ENCODE peak calls at places on chromosomes 16 and 17, in six cellular contexts. M is H9, F is IMR-90, D is neuronal stem cell, W is mesenchymal stem cell, U is H1. Q is an unnamed sample.

GRCh38 chr17:62824290-62825135 is 16.4 kb upstream of the MARCHF10 start:
- DNase-seq in M (peak; percentile 82), F (peak; percentile 95), D (peak; percentile 61), W (peak; percentile 93), U (no peak), Q (peak; percentile 96)

GRCh38 chr17:74842146-74842598 is 17.5 kb downstream of the GRIN2C start:
- DNase-seq in M (no peak), F (no peak), D (no peak), W (peak; percentile 33), U (no peak), Q (no peak)

GRCh38 chr16:65044861-65045260 is 77.0 kb downstream of the CDH11 start:
- DNase-seq in M (no peak), F (peak; percentile 92), D (no peak), W (peak; percentile 57), U (no peak), Q (no peak)

GRCh38 chr17:4161560-4162221 is 18.7 kb downstream of the CYB5D2 start:
- DNase-seq in M (no peak), F (no peak), D (no peak), W (no peak), U (no peak), Q (peak; percentile 95)

GRCh38 chr16:51968756-51969155 is 578.2 kb downstream of the TOX3 start:
- DNase-seq in M (no peak), F (peak; percentile 63), D (no peak), W (no peak), U (no peak), Q (no peak)

GRCh38 chr17:44787271-44787940 is 28.6 kb downstream of the ADAM11 start:
- DNase-seq in M (peak; percentile 35), F (no peak), D (no peak), W (no peak), U (no peak), Q (no peak)

GRCh38 chr17:18025596-18026407 is 13.2 kb downstream of the ATPAF2 start:
- DNase-seq in M (no peak), F (peak; percentile 59), D (no peak), W (peak; percentile 78), U (no peak), Q (peak; percentile 24)

GRCh38 chr16:4323071-4323844 is 7.4 kb downstream of the GLIS2 start:
- DNase-seq in M (no peak), F (no peak), D (no peak), W (no peak), U (no peak), Q (peak; percentile 37)

GRCh38 chr17:35575759-35576158 is 2.6 kb downstream of the PEX12 start:
- DNase-seq in M (no peak), F (no peak), D (no peak), W (no peak), U (no peak), Q (no peak)

GRCh38 chr16:64121473-64121872 is 1000.4 kb downstream of the CDH11 start:
- DNase-seq in M (no peak), F (peak; percentile 64), D (no peak), W (peak; percentile 27), U (no peak), Q (no peak)

GRCh38 chr17:81207610-81208581 is 14.9 kb downstream of the CEP131 start:
- DNase-seq in M (no peak), F (no peak), D (no peak), W (no peak), U (no peak), Q (no peak)

GRCh38 chr16:48965391-48965790 is 316.2 kb downstream of the CBLN1 start:
- DNase-seq in M (no peak), F (peak; percentile 47), D (no peak), W (peak; percentile 50), U (no peak), Q (no peak)

GRCh38 chr17:19486351-19487008 is 47.2 kb upstream of the SLC47A1 start:
- DNase-seq in M (no peak), F (no peak), D (no peak), W (no peak), U (no peak), Q (no peak)

GRCh38 chr16:57134982-57135381 is 42.6 kb downstream of the CPNE2 start:
- DNase-seq in M (no peak), F (no peak), D (no peak), W (no peak), U (no peak), Q (no peak)

GRCh38 chr17:47698749-47699535 is 5.0 kb downstream of the TBKBP1 start:
- DNase-seq in M (peak; percentile 88), F (peak; percentile 29), D (peak; percentile 54), W (peak; percentile 53), U (peak; percentile 92), Q (peak; percentile 59)

GRCh38 chr17:47717845-47718621 is 15.0 kb upstream of the TBX21 start:
- DNase-seq in M (no peak), F (no peak), D (no peak), W (no peak), U (no peak), Q (no peak)

GRCh38 chr17:76139801-76140660 is 1.0 kb downstream of the FOXJ1 start:
- DNase-seq in M (peak; percentile 64), F (no peak), D (no peak), W (no peak), U (peak; percentile 73), Q (no peak)

GRCh38 chr17:14579716-14580115 is 278.8 kb downstream of the HS3ST3B1 start:
- DNase-seq in M (no peak), F (no peak), D (no peak), W (no peak), U (no peak), Q (no peak)

GRCh38 chr16:86836503-86837125 is 258.3 kb downstream of the FOXL1 start:
- DNase-seq in M (no peak), F (peak; percentile 93), D (no peak), W (peak; percentile 72), U (no peak), Q (peak; percentile 18)

GRCh38 chr16:56849690-56850680 is 15.0 kb upstream of the SLC12A3 start:
- DNase-seq in M (no peak), F (peak; percentile 38), D (no peak), W (no peak), U (no peak), Q (no peak)

DNA sequence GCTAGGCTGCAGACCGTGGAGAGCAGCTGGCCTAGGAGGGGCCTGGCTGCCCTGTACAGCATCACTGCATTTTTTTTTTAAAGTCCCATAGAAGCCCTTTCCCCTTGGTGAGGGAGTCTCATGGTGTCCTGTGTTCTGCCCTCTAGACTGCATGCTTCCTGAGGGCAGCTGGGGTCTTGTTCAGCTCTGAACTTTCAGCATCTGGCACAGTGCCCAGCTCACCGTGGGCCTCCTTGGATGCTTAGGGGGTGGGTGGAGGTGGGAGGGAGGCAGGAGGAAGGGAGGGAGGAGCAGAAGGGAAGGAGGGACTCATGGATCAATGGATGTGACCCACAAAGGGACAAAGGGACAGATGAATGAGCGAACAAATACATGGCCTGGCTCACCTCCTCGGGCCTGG is 63.4 kb upstream of the TMEM97 start:
- DNase-seq in M (no peak), F (no peak), D (no peak), W (no peak), U (no peak), Q (no peak)
- H3K14ac ChIP-seq in M (no peak overlapping the region), F (no peak overlapping the region), D (no peak overlapping the region), W (no peak overlapping the region), U (no peak overlapping the region), Q (peak overlapping the region; percentile 20)

DNA sequence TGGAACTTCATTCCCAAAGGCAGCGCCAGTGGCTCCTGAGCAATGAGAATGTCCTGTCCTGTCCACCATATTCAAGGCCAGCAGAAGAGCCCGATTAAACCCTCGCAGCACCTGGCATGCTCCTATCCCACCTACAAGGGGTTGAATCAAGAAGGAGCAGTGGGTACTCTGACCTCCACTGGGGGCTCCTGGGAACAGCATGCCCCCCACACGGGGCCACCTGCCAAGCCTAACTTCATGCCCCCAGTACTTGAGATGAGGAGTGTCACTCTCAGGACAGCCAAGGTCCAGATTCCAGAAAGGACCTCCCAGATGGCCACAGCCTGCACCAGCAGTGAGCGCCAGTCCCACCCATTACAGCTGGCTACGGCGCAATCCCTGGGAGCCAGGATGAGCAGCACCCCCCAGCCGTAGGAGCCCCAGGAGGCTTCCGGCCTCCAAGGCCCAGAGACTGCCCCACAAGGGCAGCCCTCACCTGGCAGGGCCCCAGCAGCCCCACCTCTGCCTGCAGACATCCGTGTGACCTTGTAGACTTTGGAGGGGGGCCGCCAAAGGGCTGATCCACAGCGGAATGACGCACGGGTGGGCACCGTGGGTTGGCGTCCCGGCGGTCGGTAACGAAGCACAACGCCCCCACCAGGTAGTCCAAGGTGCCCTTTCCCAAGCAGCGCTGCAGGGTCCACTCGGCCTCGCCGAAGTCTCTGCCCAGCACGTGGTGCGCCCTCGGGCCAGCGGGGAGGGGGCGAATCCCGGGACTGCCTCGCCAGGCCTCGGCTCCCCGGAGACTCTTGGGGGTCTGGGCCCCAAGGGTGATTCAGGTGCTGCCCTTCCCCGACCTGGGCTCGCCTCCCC is 1.0 kb upstream of the MPDU1 start:
- DNase-seq in M (peak; percentile 46), F (no peak), D (no peak), W (no peak), U (peak; percentile 51), Q (no peak)
- H3K23ac ChIP-seq in M (no peak overlapping the region), F (peak overlapping the region; percentile 27), D (peak overlapping the region; percentile 83), W (no peak overlapping the region), U (no peak overlapping the region), Q (no peak overlapping the region)

GRCh38 chr17:3048727-3049471 is 14.5 kb downstream of the OR1D5 start:
- DNase-seq in M (peak; percentile 100), F (peak; percentile 97), D (peak; percentile 94), W (peak; percentile 96), U (peak; percentile 96), Q (peak; percentile 98)
- H3K9ac ChIP-seq in M (peak overlapping the region; percentile 53), F (peak overlapping the region; percentile 86), D (peak overlapping the region; percentile 64), W (peak overlapping the region; percentile 88), U (peak overlapping the region; percentile 50), Q (peak overlapping the region; percentile 3)

GRCh38 chr16:82891424-82891823 is 264.7 kb downstream of the CDH13 start:
- DNase-seq in M (no peak), F (no peak), D (no peak), W (no peak), U (no peak), Q (no peak)

GRCh38 chr16:82892327-82892726 is 265.6 kb downstream of the CDH13 start:
- DNase-seq in M (no peak), F (no peak), D (no peak), W (peak; percentile 21), U (no peak), Q (no peak)

GRCh38 chr16:82884320-82884898 is 257.6 kb downstream of the CDH13 start:
- DNase-seq in M (no peak), F (no peak), D (no peak), W (no peak), U (no peak), Q (no peak)

GRCh38 chr16:82891918-82892317 is 265.1 kb downstream of the CDH13 start:
- DNase-seq in M (no peak), F (no peak), D (no peak), W (no peak), U (no peak), Q (no peak)

GRCh38 chr16:82888616-82889015 is 261.8 kb downstream of the CDH13 start:
- DNase-seq in M (no peak), F (peak; percentile 95), D (no peak), W (peak; percentile 91), U (no peak), Q (no peak)
- H3K14ac ChIP-seq in M (no peak overlapping the region), F (peak overlapping the region; percentile 59), D (no peak overlapping the region), W (no peak overlapping the region), U (no peak overlapping the region), Q (no peak overlapping the region)

GRCh38 chr16:70523621-70524405 is at the start of gene SF3B3:
- DNase-seq in M (peak; percentile 52), F (peak; percentile 24), D (peak; percentile 71), W (peak; percentile 86), U (peak; percentile 81), Q (peak; percentile 41)
- H3K23ac ChIP-seq in M (no peak within 1 kb of the TSS), F (peak within 1 kb of the TSS; percentile 91), D (peak within 1 kb of the TSS; percentile 51), W (no peak within 1 kb of the TSS), U (no peak within 1 kb of the TSS), Q (no peak within 1 kb of the TSS)